ENCODE peak calls at places on chromosomes 7 and 10, in four cellular contexts. K, Z, Q and F are unnamed samples.

GRCh38 chr10:58371473-58371872 is 13.7 kb upstream of the TFAM start:
- DNase-seq in K (peak), Z (no peak), Q (no peak), F (peak)

GRCh38 chr7:157674715-157675426 is 338.1 kb downstream of the DNAJB6 start:
- DNase-seq in K (no peak), Z (no peak), Q (no peak), F (no peak)

GRCh38 chr7:159031135-159031701 is 113.4 kb downstream of the VIPR2 start:
- DNase-seq in K (no peak), Z (no peak), Q (no peak), F (no peak)

GRCh38 chr10:7477538-7478334 is 66.9 kb upstream of the SFMBT2 start:
- DNase-seq in K (no peak), Z (no peak), Q (no peak), F (no peak)

GRCh38 chr7:70574970-70575799 is 556.8 kb upstream of the GALNT17 start:
- DNase-seq in K (no peak), Z (peak), Q (no peak), F (peak)

GRCh38 chr7:51369746-51370145 is 53.1 kb upstream of the COBL start:
- DNase-seq in K (no peak), Z (no peak), Q (no peak), F (no peak)

GRCh38 chr10:110609592-110609991 is 34.5 kb upstream of the RBM20 start:
- DNase-seq in K (no peak), Z (no peak), Q (no peak), F (no peak)

GRCh38 chr10:114367676-114368391 is 36.5 kb downstream of the AFAP1L2 start:
- DNase-seq in K (no peak), Z (no peak), Q (no peak), F (no peak)

GRCh38 chr10:20890491-20891337 is 6.4 kb downstream of the NEBL start:
- DNase-seq in K (no peak), Z (no peak), Q (no peak), F (no peak)

GRCh38 chr10:35561670-35562069 is 43.5 kb upstream of the GJD4 start:
- DNase-seq in K (peak), Z (no peak), Q (no peak), F (peak)

GRCh38 chr10:72426982-72427381 is 72.3 kb upstream of the DNAJB12 start:
- DNase-seq in K (peak), Z (no peak), Q (no peak), F (no peak)

GRCh38 chr7:134690016-134690415 is 43.4 kb downstream of the BPGM start:
- DNase-seq in K (peak), Z (no peak), Q (no peak), F (peak)

GRCh38 chr7:1598286-1598685 is 28.5 kb upstream of the PSMG3 start:
- DNase-seq in K (no peak), Z (no peak), Q (no peak), F (no peak)

GRCh38 chr7:16774294-16774693 is 20.7 kb downstream of the TSPAN13 start:
- DNase-seq in K (no peak), Z (no peak), Q (no peak), F (no peak)

GRCh38 chr7:73850212-73850611 is 7.9 kb upstream of the METTL27 start:
- DNase-seq in K (no peak), Z (no peak), Q (no peak), F (no peak)

GRCh38 chr10:132942101-132942739 is at the start of gene CFAP46:
- DNase-seq in K (peak), Z (no peak), Q (peak), F (peak)

GRCh38 chr7:20778063-20778721 is 8.5 kb downstream of the SP8 start:
- DNase-seq in K (no peak), Z (peak), Q (peak), F (no peak)